ENCODE peak calls at places on chromosomes 4 and X, in six cellular contexts. A is K562, E is SK-N-SH, U is HL-60, K is HepG2, N is H1. Z is an unnamed sample.

GRCh38 chr4:110865611-110866254 is 242.9 kb upstream of the PITX2 start:
- DNase-seq in A (no peak), U (no peak), N (no peak), K (no peak), E (no peak), Z (no peak)

GRCh38 chr4:147590249-147590920 is 26.8 kb upstream of the TMEM184C start:
- DNase-seq in K (peak), U (peak), E (peak), A (peak), N (no peak), Z (no peak)

GRCh38 chr4:100246697-100247096 is 56.4 kb upstream of the DDIT4L start:
- DNase-seq in U (no peak), N (no peak), A (no peak), K (no peak), E (no peak), Z (no peak)

GRCh38 chrX:71103110-71103983 is 3.2 kb downstream of the CXorf65 start:
- DNase-seq in U (peak), N (peak), A (peak), K (no peak), E (peak), Z (no peak)

GRCh38 chr4:1231637-1232360 is 17.1 kb downstream of the CTBP1 start:
- DNase-seq in U (no peak), A (no peak), K (no peak), E (no peak), N (no peak), Z (no peak)

GRCh38 chrX:107025538-107025937 is 25.5 kb upstream of the MORC4 start:
- DNase-seq in E (peak), K (peak), U (no peak), N (no peak), A (peak), Z (no peak)

GRCh38 chr4:169201144-169202124 is 69.3 kb downstream of the SH3RF1 start:
- DNase-seq in U (no peak), K (no peak), A (no peak), E (no peak), N (no peak), Z (no peak)

GRCh38 chrX:27622883-27623282 is 32.7 kb downstream of the DCAF8L2 start:
- DNase-seq in N (no peak), K (no peak), E (no peak), A (no peak), U (no peak), Z (no peak)

GRCh38 chrX:53282313-53282712 is 929 bp upstream of the IQSEC2 start:
- DNase-seq in A (no peak), E (no peak), U (no peak), N (no peak), K (no peak), Z (no peak)

GRCh38 chrX:53285591-53285990 is 4.2 kb upstream of the IQSEC2 start:
- DNase-seq in N (no peak), E (no peak), K (no peak), A (no peak), U (no peak), Z (no peak)

GRCh38 chrX:53283099-53283498 is 1.7 kb upstream of the IQSEC2 start:
- DNase-seq in E (no peak), N (no peak), U (no peak), K (no peak), A (no peak), Z (no peak)

GRCh38 chrX:53283567-53283966 is 2.2 kb upstream of the IQSEC2 start:
- DNase-seq in E (no peak), K (no peak), A (no peak), N (no peak), U (no peak), Z (no peak)

GRCh38 chrX:53284684-53285447 is 3.5 kb upstream of the IQSEC2 start:
- DNase-seq in N (peak), U (peak), E (peak), A (peak), K (peak), Z (peak)
- TF ChIP-seq GABPA in N (no peak), U (no peak), E (no peak), A (no peak), K (no peak), Z (no peak)

GRCh38 chr4:105808459-105809041 is 86.7 kb upstream of the NPNT start:
- DNase-seq in U (no peak), A (no peak), E (peak), K (no peak), N (no peak), Z (no peak)
- TF ChIP-seq POLR2AphosphoS5 in U (no peak), A (no peak), E (no peak), K (no peak), N (no peak), Z (no peak)

GRCh38 chrX:15663439-15663838 is 1.2 kb downstream of the CLTRN start:
- DNase-seq in A (no peak), U (no peak), N (no peak), E (no peak), K (no peak), Z (no peak)
- TF ChIP-seq GABPA in A (no peak), U (no peak), N (no peak), E (no peak), K (no peak), Z (no peak)

GRCh38 chr4:5458676-5459075 is 249.7 kb downstream of the EVC2 start:
- DNase-seq in U (no peak), A (no peak), E (no peak), N (no peak), K (no peak), Z (no peak)
- TF ChIP-seq POLR2AphosphoS5 in U (no peak), A (no peak), E (no peak), N (no peak), K (no peak), Z (no peak)

DNA sequence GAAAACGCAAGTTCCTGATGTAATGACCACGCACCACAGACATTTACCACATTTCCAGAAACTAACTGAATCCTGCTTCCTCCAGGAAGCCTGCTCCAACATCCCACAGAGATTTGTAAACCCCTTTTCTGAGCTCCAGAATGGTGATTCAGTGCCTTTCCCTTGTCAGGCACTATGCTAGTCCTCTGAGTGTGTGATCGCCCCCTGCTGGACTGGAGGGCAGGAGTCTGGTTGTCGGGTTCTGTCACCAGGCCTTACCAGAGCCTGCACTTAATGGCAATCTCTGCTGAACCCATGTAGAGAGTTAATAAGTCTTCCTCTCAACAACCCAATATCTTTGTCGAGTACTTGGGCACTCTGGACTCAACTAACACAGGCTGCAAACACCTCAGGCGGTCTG is 14.5 kb upstream of the KDM5C start:
- DNase-seq in K (peak), N (no peak), E (no peak), U (peak), A (no peak), Z (no peak)
- TF ChIP-seq GABPA in K (no peak), N (no peak), E (no peak), U (no peak), A (no peak), Z (no peak)

DNA sequence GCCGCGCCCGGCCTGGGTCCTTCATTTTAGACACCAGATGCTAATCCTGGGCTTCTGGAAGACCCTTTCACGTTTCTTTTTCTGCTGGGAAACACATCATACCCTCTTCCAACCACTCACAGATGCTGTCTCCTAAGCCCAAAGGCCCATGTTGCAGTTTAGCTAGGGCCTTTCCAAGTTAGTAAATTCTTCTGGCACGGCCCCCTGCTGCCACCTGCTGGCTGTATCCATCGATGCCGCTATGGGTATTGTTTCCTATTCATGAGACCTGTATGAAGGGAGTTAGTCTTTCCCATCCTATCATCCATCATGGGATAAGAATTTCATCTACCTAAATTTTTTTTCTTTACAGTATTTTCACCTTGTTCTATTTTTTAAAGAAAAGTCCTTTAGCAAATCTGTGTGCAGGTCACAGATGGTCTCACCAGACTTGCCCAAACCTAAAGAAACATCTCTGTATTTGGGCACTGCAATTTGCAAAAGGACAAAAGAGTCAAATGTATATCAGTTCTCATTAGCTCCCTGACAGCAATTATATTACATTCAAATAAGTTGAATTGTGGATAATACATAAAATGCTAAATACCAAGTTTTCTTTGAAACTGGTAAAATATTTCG is 37.8 kb upstream of the SLC9A7 start:
- DNase-seq in K (peak), E (peak), A (peak), N (no peak), U (peak), Z (no peak)
- TF ChIP-seq POLR2AphosphoS5 in K (no peak), E (no peak), A (no peak), N (no peak), U (no peak), Z (no peak)

GRCh38 chrX:134682081-134682480 is 23.8 kb upstream of the PLAC1 start:
- DNase-seq in N (no peak), E (no peak), K (no peak), A (no peak), U (no peak), Z (no peak)
- TF ChIP-seq GABPA in N (no peak), E (no peak), K (no peak), A (no peak), U (no peak), Z (no peak)

GRCh38 chr4:88991746-88992145 is 65.2 kb downstream of the FAM13A start:
- DNase-seq in U (no peak), E (no peak), A (no peak), K (no peak), N (no peak), Z (no peak)
- TF ChIP-seq POLR2AphosphoS5 in U (no peak), E (no peak), A (no peak), K (no peak), N (no peak), Z (no peak)